ENCODE peak calls at places on chromosomes 1 and 21, in five cellular contexts. N is left lung, T is mesenchymal stem cell, G is BE2C, M is A549. Y is an unnamed sample.

GRCh38 chr1:29202584-29203340 is 21.1 kb upstream of the SRSF4 start:
- DNase-seq in M (peak; percentile 88), T (peak; percentile 97), N (peak; percentile 93), G (peak; percentile 87), Y (peak; percentile 99)

GRCh38 chr1:178564086-178564782 is 51.3 kb downstream of the TEX35 start:
- DNase-seq in N (no peak), M (no peak), T (no peak), G (no peak), Y (peak; percentile 25)

GRCh38 chr1:33234131-33234530 is 22.2 kb upstream of the ZNF362 start:
- DNase-seq in N (no peak), T (no peak), G (no peak), M (no peak), Y (no peak)

GRCh38 chr1:218674280-218674773 is 329.2 kb downstream of the TGFB2 start:
- DNase-seq in G (no peak), M (peak; percentile 48), N (peak; percentile 42), T (peak; percentile 69), Y (peak; percentile 90)

GRCh38 chr1:66533804-66534745 is at the start of gene SGIP1:
- DNase-seq in N (peak; percentile 57), M (no peak), T (peak; percentile 89), G (peak; percentile 66), Y (peak; percentile 75)

GRCh38 chr1:32998009-32998555 is 33.5 kb upstream of the RNF19B start:
- DNase-seq in M (no peak), N (no peak), G (no peak), T (no peak), Y (no peak)

GRCh38 chr1:39452081-39452480 is 39.4 kb upstream of the BMP8A start:
- DNase-seq in G (no peak), N (no peak), T (no peak), M (no peak), Y (no peak)

GRCh38 chr1:50605186-50605875 is 182.1 kb upstream of the DMRTA2 start:
- DNase-seq in G (peak; percentile 27), T (peak; percentile 43), M (peak; percentile 19), N (no peak), Y (peak; percentile 59)

GRCh38 chr1:175887521-175887920 is 144.1 kb upstream of the TNR start:
- DNase-seq in G (no peak), M (no peak), T (no peak), N (no peak), Y (no peak)

DNA sequence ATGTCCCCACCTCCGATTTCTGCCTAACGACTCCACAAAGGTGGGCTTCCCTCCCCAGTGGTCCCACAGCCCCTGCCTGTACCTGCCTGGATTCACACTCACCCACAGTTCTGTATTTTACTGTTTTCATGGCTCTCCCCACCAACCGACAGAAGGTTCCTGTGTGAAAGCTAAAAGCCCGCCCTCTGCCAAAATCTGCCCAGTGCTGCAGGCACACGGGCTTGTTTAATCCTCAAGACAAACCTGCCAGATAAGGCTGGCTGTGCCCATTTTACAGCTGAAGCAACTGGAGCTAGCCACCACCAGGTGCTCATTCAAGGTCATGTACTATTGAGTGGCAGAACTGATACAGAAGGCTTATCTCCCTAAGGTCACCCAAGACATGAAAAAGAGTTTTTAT is 114.5 kb downstream of the HIVEP3 start:
- DNase-seq in G (no peak), N (no peak), M (no peak), T (no peak), Y (no peak)
- H3K4me3 ChIP-seq in G (no peak overlapping the region), N (no peak overlapping the region), M (no peak overlapping the region), T (no peak overlapping the region), Y (no peak overlapping the region)

DNA sequence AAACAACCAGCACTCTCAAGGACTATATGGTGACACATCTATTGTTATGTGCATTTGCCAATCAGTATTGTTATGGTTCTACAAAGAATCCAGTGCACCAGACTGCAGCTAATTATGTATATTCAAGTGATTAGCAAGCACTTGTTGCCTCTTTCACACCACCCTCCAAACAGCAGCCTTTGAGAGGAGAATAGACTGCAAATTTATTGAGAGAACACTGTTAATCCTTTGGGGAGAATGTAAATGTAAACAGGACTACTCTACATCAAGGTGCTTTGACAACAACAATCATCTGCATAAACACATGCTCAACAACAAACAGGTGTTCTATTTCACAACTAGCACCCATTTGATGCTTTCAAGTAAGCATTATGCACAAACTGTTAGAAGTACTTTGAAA is 117.4 kb downstream of the AKT3 start:
- DNase-seq in T (no peak), M (no peak), G (no peak), N (no peak), Y (no peak)
- H3K4me3 ChIP-seq in T (no peak overlapping the region), M (no peak overlapping the region), G (no peak overlapping the region), N (no peak overlapping the region), Y (no peak overlapping the region)

DNA sequence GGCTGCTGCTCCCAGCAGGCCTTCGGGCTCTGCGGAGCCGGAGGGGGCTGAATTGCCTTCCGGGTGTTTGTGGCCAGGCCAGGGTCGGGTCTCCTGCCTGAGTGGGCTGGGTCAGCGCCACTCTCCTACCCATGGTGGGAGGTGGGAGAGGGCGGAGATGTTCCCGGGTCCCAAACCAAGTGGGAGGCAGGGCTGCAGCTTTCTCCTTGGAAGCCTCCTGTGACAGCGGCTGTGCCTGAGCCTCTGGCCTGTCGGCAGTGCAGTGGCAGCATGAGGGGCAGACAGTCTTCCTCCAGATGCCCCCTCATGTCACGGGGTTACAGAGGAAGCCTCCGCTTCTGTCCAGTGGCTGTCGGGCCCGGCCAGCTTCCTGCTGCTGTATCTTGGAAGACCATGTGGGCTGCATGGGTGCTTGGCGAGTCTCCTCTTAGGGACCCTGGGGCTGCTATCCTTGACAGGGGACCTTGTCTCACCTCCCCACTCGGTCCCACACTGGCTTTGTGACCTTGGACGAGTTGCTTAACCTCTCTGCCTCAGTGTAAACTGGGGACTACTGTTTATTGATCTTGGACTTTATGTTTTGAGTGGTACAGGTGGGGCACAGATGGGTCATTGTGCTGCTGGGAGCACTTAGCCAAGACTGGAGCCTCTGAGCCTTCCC is 4.3 kb downstream of the SKI start:
- DNase-seq in G (no peak), M (no peak), N (no peak), T (no peak), Y (no peak)
- H3K4me3 ChIP-seq in G (peak overlapping the region; percentile 71), M (no peak overlapping the region), N (peak overlapping the region; percentile 93), T (peak overlapping the region; percentile 92), Y (peak overlapping the region; percentile 75)

GRCh38 chr1:58717979-58718378 is 18.1 kb upstream of the MYSM1 start:
- DNase-seq in T (no peak), N (no peak), G (no peak), M (no peak), Y (no peak)
- H3K4me3 ChIP-seq in T (no peak overlapping the region), N (no peak overlapping the region), G (no peak overlapping the region), M (no peak overlapping the region), Y (no peak overlapping the region)

GRCh38 chr21:26070121-26070520 is 100.4 kb downstream of the APP start:
- DNase-seq in M (no peak), T (no peak), G (no peak), N (no peak), Y (no peak)

GRCh38 chr21:26067836-26068401 is 102.7 kb downstream of the APP start:
- DNase-seq in T (peak; percentile 45), N (no peak), G (no peak), M (no peak), Y (no peak)

GRCh38 chr21:26072891-26073615 is 97.5 kb downstream of the APP start:
- DNase-seq in G (no peak), N (no peak), M (no peak), T (peak; percentile 85), Y (peak; percentile 72)

GRCh38 chr21:26068776-26069175 is 101.8 kb downstream of the APP start:
- DNase-seq in N (no peak), T (no peak), M (no peak), G (no peak), Y (no peak)

DNA sequence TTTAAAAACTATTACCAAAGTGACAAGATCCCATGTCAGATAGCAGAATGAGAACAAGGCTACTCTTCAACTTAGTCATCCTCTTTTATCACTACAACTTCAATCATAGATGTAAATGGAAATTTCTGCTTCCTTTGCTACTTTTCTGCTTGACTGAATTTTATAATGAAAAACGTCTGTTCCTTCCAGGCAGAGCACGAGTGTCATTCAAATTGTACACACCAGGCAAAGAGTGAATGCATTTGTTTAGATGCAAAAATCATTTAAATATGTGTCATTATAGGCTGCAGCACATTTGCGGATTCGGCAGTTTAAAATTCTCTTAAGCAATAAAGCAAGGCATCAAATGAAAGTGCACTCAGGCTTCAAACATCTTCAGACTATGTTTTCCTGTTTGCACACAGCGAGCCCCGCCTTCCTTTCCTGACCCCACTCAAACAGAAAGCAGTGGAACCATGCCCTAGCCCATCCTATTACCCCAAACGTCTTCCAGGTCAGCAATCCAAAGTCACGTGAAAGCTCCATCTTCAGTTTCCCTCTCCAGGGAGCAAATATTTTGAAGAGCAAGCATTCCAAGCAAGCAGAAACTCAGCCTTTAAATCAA is 99.6 kb downstream of the APP start:
- DNase-seq in N (peak; percentile 45), M (no peak), T (peak; percentile 85), G (peak; percentile 18), Y (peak; percentile 68)
- H3K4me3 ChIP-seq in N (no peak overlapping the region), M (no peak overlapping the region), T (peak overlapping the region; percentile 70), G (peak overlapping the region; percentile 33), Y (no peak overlapping the region)

GRCh38 chr1:93715529-93716126 is 34.0 kb upstream of the BCAR3 start:
- DNase-seq in T (peak; percentile 77), G (no peak), N (no peak), M (no peak), Y (peak; percentile 32)
- H3K4me3 ChIP-seq in T (no peak overlapping the region), G (no peak overlapping the region), N (no peak overlapping the region), M (no peak overlapping the region), Y (no peak overlapping the region)

DNA sequence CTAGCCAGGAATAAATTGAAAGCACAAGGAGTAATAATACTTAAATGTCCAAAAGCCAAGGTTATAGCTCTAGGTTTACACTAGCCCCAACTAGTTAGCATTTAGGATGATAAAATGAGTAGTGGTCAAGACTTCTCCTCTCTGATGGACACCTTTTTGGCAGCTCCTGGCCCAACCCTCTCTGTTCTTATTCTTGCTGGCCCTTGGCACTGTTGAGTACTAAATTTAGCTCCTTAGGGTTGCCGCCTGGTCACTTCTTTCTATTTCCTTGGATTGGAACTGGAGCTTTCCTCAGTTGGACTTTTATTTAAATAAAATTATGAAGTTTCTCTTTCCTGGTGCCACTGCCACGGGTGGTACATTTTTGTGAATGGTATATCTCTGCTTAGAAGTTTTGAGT is 28.3 kb downstream of the ARID1A start:
- DNase-seq in M (no peak), N (no peak), G (no peak), T (no peak), Y (no peak)
- H3K4me3 ChIP-seq in M (no peak overlapping the region), N (no peak overlapping the region), G (peak overlapping the region; percentile 44), T (no peak overlapping the region), Y (no peak overlapping the region)